ENCODE peak calls at places on chromosomes 12 and 14, in eight cellular contexts. I, Z, V, P, J, S, W and T are unnamed samples.

GRCh38 chr12:115323223-115323905 is 639.4 kb upstream of the TBX3 start:
- DNase-seq in I (no peak), Z (no peak), V (peak), P (no peak), J (no peak), S (no peak), W (no peak), T (no peak)

GRCh38 chr12:39780527-39781446 is 161.2 kb upstream of the ABCD2 start:
- DNase-seq in I (no peak), Z (no peak), V (peak), P (no peak), J (no peak), S (no peak), W (no peak), T (no peak)

GRCh38 chr14:34843011-34843554 is 32.1 kb downstream of the BAZ1A start:
- DNase-seq in I (peak), Z (no peak), V (peak), P (no peak), J (no peak), S (no peak), W (no peak), T (no peak)

GRCh38 chr12:45655186-45655585 is 74.3 kb upstream of the ARID2 start:
- DNase-seq in I (no peak), Z (no peak), V (peak), P (peak), J (no peak), S (no peak), W (no peak), T (no peak)

GRCh38 chr12:120230326-120230973 is 29.5 kb upstream of the RPLP0 start:
- DNase-seq in I (no peak), Z (peak), V (peak), P (peak), J (peak), S (peak), W (peak), T (no peak)

GRCh38 chr12:115763982-115764621 is 513.4 kb downstream of the MED13L start:
- DNase-seq in I (no peak), Z (no peak), V (peak), P (no peak), J (no peak), S (no peak), W (no peak), T (no peak)

GRCh38 chr12:89706551-89707348 is 1.9 kb downstream of the ATP2B1 start:
- DNase-seq in I (peak), Z (no peak), V (peak), P (peak), J (peak), S (peak), W (peak), T (no peak)

GRCh38 chr12:87931764-87932163 is 97.4 kb downstream of the C12orf50 start:
- DNase-seq in I (no peak), Z (no peak), V (peak), P (no peak), J (no peak), S (no peak), W (no peak), T (no peak)

GRCh38 chr12:131929530-131930456 is 717 bp downstream of the PUS1 start:
- DNase-seq in I (no peak), Z (peak), V (peak), P (peak), J (no peak), S (no peak), W (no peak), T (no peak)

GRCh38 chr14:60622210-60622919 is 26.9 kb downstream of the SIX1 start:
- DNase-seq in I (no peak), Z (no peak), V (no peak), P (no peak), J (no peak), S (peak), W (no peak), T (no peak)

GRCh38 chr12:57934804-57935203 is 6.6 kb upstream of the ATP23 start:
- DNase-seq in I (no peak), Z (no peak), V (no peak), P (no peak), J (no peak), S (no peak), W (no peak), T (no peak)

GRCh38 chr12:131101703-131102492 is 148.2 kb downstream of the ADGRD1 start:
- DNase-seq in I (peak), Z (peak), V (no peak), P (no peak), J (no peak), S (no peak), W (peak), T (no peak)

GRCh38 chr12:112347521-112347920 is 34.7 kb downstream of the HECTD4 start:
- DNase-seq in I (peak), Z (no peak), V (no peak), P (peak), J (no peak), S (no peak), W (no peak), T (no peak)

GRCh38 chr12:14572401-14572800 is 4.7 kb upstream of the PLBD1 start:
- DNase-seq in I (no peak), Z (no peak), V (no peak), P (no peak), J (no peak), S (no peak), W (no peak), T (no peak)

GRCh38 chr14:44613061-44613712 is 106.1 kb upstream of the FSCB start:
- DNase-seq in I (no peak), Z (no peak), V (peak), P (no peak), J (no peak), S (no peak), W (no peak), T (no peak)

GRCh38 chr12:93050026-93050747 is 121.1 kb upstream of the EEA1 start:
- DNase-seq in I (no peak), Z (no peak), V (peak), P (no peak), J (peak), S (no peak), W (no peak), T (no peak)

GRCh38 chr12:32031109-32031508 is 71.9 kb downstream of the RESF1 start:
- DNase-seq in I (no peak), Z (no peak), V (no peak), P (peak), J (no peak), S (no peak), W (no peak), T (no peak)

GRCh38 chr12:123150804-123151678 is at the start of gene PITPNM2:
- DNase-seq in I (peak), Z (peak), V (peak), P (peak), J (peak), S (no peak), W (peak), T (peak)

GRCh38 chr14:104158827-104159798 is 20.7 kb downstream of the KIF26A start:
- DNase-seq in I (no peak), Z (no peak), V (no peak), P (peak), J (peak), S (no peak), W (no peak), T (no peak)

GRCh38 chr14:100587763-100588411 is 670 bp upstream of the BEGAIN start:
- DNase-seq in I (no peak), Z (peak), V (no peak), P (no peak), J (no peak), S (no peak), W (peak), T (no peak)

GRCh38 chr12:69824028-69824427 is 999 bp upstream of the MYRFL start:
- DNase-seq in I (no peak), Z (no peak), V (no peak), P (no peak), J (no peak), S (no peak), W (no peak), T (no peak)

GRCh38 chr12:72570601-72571000 is 298.4 kb downstream of the TRHDE start:
- DNase-seq in I (peak), Z (no peak), V (peak), P (peak), J (no peak), S (peak), W (no peak), T (no peak)

GRCh38 chr12:121956041-121956341 is 37.6 kb downstream of the CFAP251 start:
- DNase-seq in I (no peak), Z (no peak), V (no peak), P (no peak), J (no peak), S (no peak), W (no peak), T (no peak)

GRCh38 chr12:5945071-5946008 is at the start of gene ANO2:
- DNase-seq in I (no peak), Z (peak), V (no peak), P (peak), J (no peak), S (no peak), W (no peak), T (peak)

GRCh38 chr14:39015360-39015961 is 87.6 kb downstream of the SEC23A start:
- DNase-seq in I (peak), Z (no peak), V (peak), P (peak), J (peak), S (no peak), W (no peak), T (no peak)

GRCh38 chr12:26128180-26128579 is 3.3 kb upstream of the BHLHE41 start:
- DNase-seq in I (no peak), Z (no peak), V (peak), P (no peak), J (no peak), S (no peak), W (no peak), T (no peak)

GRCh38 chr12:27531916-27532315 is 7.9 kb downstream of the PPFIBP1 start:
- DNase-seq in I (no peak), Z (no peak), V (no peak), P (no peak), J (no peak), S (no peak), W (no peak), T (no peak)

GRCh38 chr12:26233620-26234019 is 38.2 kb downstream of the SSPN start:
- DNase-seq in I (no peak), Z (no peak), V (no peak), P (no peak), J (no peak), S (no peak), W (no peak), T (no peak)

GRCh38 chr14:69624131-69624530 is 12.7 kb downstream of the SUSD6 start:
- DNase-seq in I (no peak), Z (no peak), V (no peak), P (no peak), J (no peak), S (no peak), W (no peak), T (no peak)

GRCh38 chr12:20099395-20099976 is 268.9 kb upstream of the PDE3A start:
- DNase-seq in I (no peak), Z (no peak), V (no peak), P (no peak), J (no peak), S (no peak), W (no peak), T (no peak)

GRCh38 chr12:124172646-124173045 is 122.2 kb upstream of the RFLNA start:
- DNase-seq in I (no peak), Z (no peak), V (peak), P (no peak), J (no peak), S (no peak), W (no peak), T (no peak)

GRCh38 chr14:90759370-90760054 is 56.7 kb downstream of the TTC7B start:
- DNase-seq in I (peak), Z (no peak), V (no peak), P (no peak), J (no peak), S (no peak), W (no peak), T (no peak)

GRCh38 chr12:57712671-57713070 is 18.7 kb downstream of the OS9 start:
- DNase-seq in I (no peak), Z (no peak), V (no peak), P (no peak), J (no peak), S (no peak), W (no peak), T (no peak)

GRCh38 chr12:110846615-110847566 is at the start of gene CCDC63:
- DNase-seq in I (peak), Z (peak), V (peak), P (peak), J (peak), S (peak), W (peak), T (peak)

GRCh38 chr12:11555743-11556625 is 93.5 kb upstream of the ETV6 start:
- DNase-seq in I (no peak), Z (no peak), V (no peak), P (no peak), J (no peak), S (no peak), W (no peak), T (no peak)

GRCh38 chr14:32933943-32934890 is 4.5 kb upstream of the NPAS3 start:
- DNase-seq in I (no peak), Z (peak), V (peak), P (peak), J (no peak), S (no peak), W (no peak), T (peak)

GRCh38 chr14:26917086-26917485 is 319.3 kb upstream of the NOVA1 start:
- DNase-seq in I (no peak), Z (no peak), V (peak), P (peak), J (peak), S (peak), W (no peak), T (peak)

GRCh38 chr14:96391293-96392118 is 422 bp upstream of the AK7 start:
- DNase-seq in I (peak), Z (peak), V (peak), P (peak), J (peak), S (peak), W (peak), T (peak)
- TF ChIP-seq CTCF in I (no peak), Z (no peak), V (no peak), P (no peak), J (no peak), S (peak), W (no peak), T (no peak)

GRCh38 chr14:36315159-36315853 is 5.1 kb downstream of the MBIP start:
- DNase-seq in I (peak), Z (no peak), V (no peak), P (no peak), J (no peak), S (no peak), W (no peak), T (no peak)

GRCh38 chr14:36317650-36318049 is 2.8 kb downstream of the MBIP start:
- DNase-seq in I (no peak), Z (no peak), V (peak), P (no peak), J (no peak), S (no peak), W (no peak), T (no peak)

GRCh38 chr14:36316131-36316530 is 4.3 kb downstream of the MBIP start:
- DNase-seq in I (no peak), Z (no peak), V (no peak), P (no peak), J (no peak), S (no peak), W (no peak), T (no peak)

GRCh38 chr14:36313206-36313605 is 7.2 kb downstream of the MBIP start:
- DNase-seq in I (no peak), Z (no peak), V (no peak), P (no peak), J (no peak), S (no peak), W (no peak), T (no peak)

GRCh38 chr14:36313898-36314297 is 6.5 kb downstream of the MBIP start:
- DNase-seq in I (no peak), Z (no peak), V (peak), P (no peak), J (no peak), S (no peak), W (no peak), T (no peak)
- TF ChIP-seq CTCF in I (no peak), Z (no peak), V (peak), P (no peak), J (no peak), S (no peak), W (no peak), T (peak)

GRCh38 chr12:103783744-103784664 is 57.0 kb downstream of the NT5DC3 start:
- DNase-seq in I (no peak), Z (peak), V (peak), P (no peak), J (peak), S (no peak), W (no peak), T (no peak)
- TF ChIP-seq CTCF in I (no peak), Z (no peak), V (peak), P (no peak), J (no peak), S (no peak), W (no peak), T (no peak)

GRCh38 chr12:90961154-90961553 is 6.2 kb upstream of the CCER1 start:
- DNase-seq in I (no peak), Z (no peak), V (no peak), P (no peak), J (no peak), S (no peak), W (no peak), T (no peak)

GRCh38 chr12:90959538-90960139 is 4.7 kb upstream of the CCER1 start:
- DNase-seq in I (peak), Z (no peak), V (peak), P (peak), J (peak), S (peak), W (no peak), T (no peak)

GRCh38 chr12:90954428-90954827 is 548 bp downstream of the CCER1 start:
- DNase-seq in I (no peak), Z (no peak), V (no peak), P (no peak), J (no peak), S (no peak), W (no peak), T (no peak)

GRCh38 chr12:90954921-90955320 is at the start of gene CCER1:
- DNase-seq in I (no peak), Z (peak), V (no peak), P (no peak), J (no peak), S (no peak), W (no peak), T (no peak)

DNA sequence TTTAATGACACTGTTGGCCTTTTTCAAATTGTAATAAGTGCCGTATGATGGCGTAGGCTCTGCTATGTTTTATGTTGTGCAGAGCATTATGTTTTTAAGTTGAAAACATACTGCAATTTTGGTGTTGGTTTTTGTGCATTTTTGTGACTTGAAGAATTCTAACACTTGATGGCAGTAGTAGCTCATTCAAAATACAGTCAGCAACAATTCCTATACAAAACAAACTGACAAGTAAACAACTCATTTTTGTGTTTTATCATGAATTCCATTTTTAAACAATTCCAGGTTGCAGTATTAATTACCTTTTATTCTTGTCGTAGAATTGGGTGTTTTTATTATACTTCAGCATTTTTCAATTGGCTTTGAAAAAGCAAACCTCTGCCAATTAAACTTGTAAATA is 4.0 kb upstream of the CCER1 start:
- DNase-seq in I (no peak), Z (no peak), V (peak), P (no peak), J (no peak), S (no peak), W (no peak), T (no peak)
- TF ChIP-seq CTCF in I (peak), Z (no peak), V (peak), P (peak), J (no peak), S (no peak), W (no peak), T (peak)

GRCh38 chr14:55867726-55868125 is 250.5 kb upstream of the PELI2 start:
- DNase-seq in I (no peak), Z (no peak), V (peak), P (no peak), J (no peak), S (no peak), W (no peak), T (no peak)

GRCh38 chr14:55869397-55870049 is 248.7 kb upstream of the PELI2 start:
- DNase-seq in I (no peak), Z (no peak), V (peak), P (no peak), J (no peak), S (no peak), W (no peak), T (no peak)

DNA sequence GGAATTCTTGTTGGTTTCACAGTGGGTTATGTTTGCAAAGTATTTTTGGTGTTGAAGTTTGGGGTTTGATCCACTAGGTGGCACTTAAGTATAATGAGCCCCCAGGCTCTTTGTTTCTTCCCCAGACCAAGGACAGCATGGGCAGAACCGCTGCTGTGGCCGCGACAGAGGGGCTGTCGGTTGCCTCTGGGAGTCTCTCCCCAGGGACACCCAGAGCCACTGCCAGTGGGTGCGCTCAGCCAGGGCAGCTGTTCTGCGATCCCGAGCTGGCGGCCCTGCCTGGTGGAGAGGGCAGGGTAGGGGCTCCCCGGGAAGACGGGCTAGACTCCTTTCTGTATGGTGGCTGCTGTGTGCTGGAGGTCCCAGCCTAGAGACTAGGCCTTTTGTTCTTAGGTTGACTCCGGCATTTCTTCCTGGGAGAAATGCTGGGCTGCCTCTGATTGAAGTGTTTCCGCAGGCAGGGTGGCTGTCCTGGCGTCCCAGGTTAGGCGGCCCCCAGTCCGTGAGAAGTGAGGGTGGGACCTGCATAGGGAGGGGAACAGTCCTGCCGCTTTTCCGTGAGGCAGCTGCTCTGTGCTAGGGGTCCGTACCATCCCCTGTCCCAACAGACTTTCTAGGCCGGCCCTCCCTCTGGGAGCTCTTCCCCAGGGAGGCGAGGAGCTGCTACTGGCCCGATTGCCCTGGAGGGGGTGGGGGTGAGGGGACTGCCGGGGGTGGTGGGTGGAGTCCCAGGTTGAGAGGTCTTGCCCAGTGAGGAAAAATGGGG is 253.1 kb upstream of the PELI2 start:
- DNase-seq in I (peak), Z (no peak), V (peak), P (no peak), J (no peak), S (no peak), W (no peak), T (no peak)
- TF ChIP-seq CTCF in I (no peak), Z (no peak), V (peak), P (no peak), J (peak), S (no peak), W (no peak), T (no peak)

GRCh38 chr12:2751686-2752085 is 43.1 kb upstream of the FKBP4 start:
- DNase-seq in I (no peak), Z (no peak), V (no peak), P (no peak), J (no peak), S (no peak), W (no peak), T (no peak)
- TF ChIP-seq CTCF in I (no peak), Z (no peak), V (no peak), P (no peak), J (no peak), S (no peak), W (no peak), T (no peak)

GRCh38 chr14:84998216-84998615 is 531.7 kb upstream of the FLRT2 start:
- DNase-seq in I (no peak), Z (no peak), V (no peak), P (no peak), J (no peak), S (no peak), W (no peak), T (no peak)
- TF ChIP-seq CTCF in I (no peak), Z (no peak), V (no peak), P (no peak), J (no peak), S (no peak), W (no peak), T (no peak)